ENCODE peak calls at places on chromosome 9, in four cellular contexts. M is EH, V is SW480, A is T-helper 9 cell. H is an unnamed sample.

GRCh38 chr9:33453999-33454660 is 6.7 kb upstream of the AQP3 start:
- DNase-seq in V (no peak), A (no peak), M (no peak), H (no peak)

GRCh38 chr9:92499701-92500100 is 17.4 kb upstream of the ASPN start:
- DNase-seq in V (no peak), A (no peak), M (no peak), H (peak)

GRCh38 chr9:95721132-95721531 is 154.4 kb upstream of the ERCC6L2 start:
- DNase-seq in M (no peak), V (no peak), A (no peak), H (no peak)

GRCh38 chr9:120886490-120886967 is 9.5 kb upstream of the PHF19 start:
- DNase-seq in M (peak), A (no peak), V (no peak), H (peak)

GRCh38 chr9:81096667-81097066 is 592.7 kb downstream of the TLE1 start:
- DNase-seq in A (no peak), M (no peak), V (no peak), H (no peak)

GRCh38 chr9:90965141-90965910 is 163.7 kb downstream of the SYK start:
- DNase-seq in A (no peak), M (peak), V (no peak), H (no peak)

GRCh38 chr9:70119786-70120185 is 76.1 kb downstream of the MAMDC2 start:
- DNase-seq in M (peak), A (no peak), V (no peak), H (no peak)

GRCh38 chr9:127300886-127301447 is 36.4 kb downstream of the GARNL3 start:
- DNase-seq in M (no peak), V (no peak), A (no peak), H (no peak)

GRCh38 chr9:92726348-92726747 is 38.3 kb downstream of the BICD2 start:
- DNase-seq in A (no peak), V (no peak), M (no peak), H (no peak)

GRCh38 chr9:2411459-2412215 is 209.9 kb upstream of the VLDLR start:
- DNase-seq in A (no peak), M (peak), V (no peak), H (peak)

GRCh38 chr9:78369644-78370219 is 72.8 kb downstream of the PSAT1 start:
- DNase-seq in M (peak), A (peak), V (peak), H (peak)

GRCh38 chr9:18490591-18491370 is 16.8 kb downstream of the ADAMTSL1 start:
- DNase-seq in V (peak), A (no peak), M (peak), H (peak)

GRCh38 chr9:3696368-3696767 is 170.6 kb upstream of the RFX3 start:
- DNase-seq in M (no peak), A (no peak), V (no peak), H (no peak)

GRCh38 chr9:28503573-28503972 is 930.3 kb upstream of the C9orf72 start:
- DNase-seq in V (no peak), A (no peak), M (no peak), H (peak)